ENCODE peak calls at places on chromosomes 2 and 18, in eight cellular contexts. N is Panc1, J is stomach, P is endothelial cell of umbilical vein, C is upper lobe of left lung, G is H1, X is breast epithelium, Q is spleen. E is an unnamed sample.

GRCh38 chr2:31297751-31298150 is 63.8 kb downstream of the EHD3 start:
- DNase-seq in N (no peak), J (no peak), P (no peak), C (no peak), G (no peak), X (no peak), Q (no peak), E (no peak)

GRCh38 chr2:118496870-118497611 is 350.4 kb downstream of the EN1 start:
- DNase-seq in N (no peak), J (no peak), P (no peak), C (no peak), G (no peak), X (no peak), Q (no peak), E (no peak)

GRCh38 chr2:170361359-170361936 is 183.5 kb downstream of the MYO3B start:
- DNase-seq in N (peak; percentile 15), J (peak; percentile 53), P (peak; percentile 75), C (no peak), G (peak; percentile 21), X (no peak), Q (no peak), E (peak; percentile 50)

GRCh38 chr2:71607490-71607889 is 154.1 kb downstream of the DYSF start:
- DNase-seq in N (no peak), J (no peak), P (no peak), C (no peak), G (no peak), X (no peak), Q (peak; percentile 39), E (no peak)

GRCh38 chr2:21930224-21930623 is 806.5 kb downstream of the TDRD15 start:
- DNase-seq in N (no peak), J (no peak), P (no peak), C (no peak), G (no peak), X (no peak), Q (no peak), E (no peak)

GRCh38 chr2:105328281-105329196 is 996 bp downstream of the TGFBRAP1 start:
- DNase-seq in N (no peak), J (peak; percentile 43), P (peak; percentile 90), C (no peak), G (no peak), X (no peak), Q (peak; percentile 79), E (peak; percentile 15)

GRCh38 chr2:25672500-25673169 is 742 bp downstream of the DTNB start:
- DNase-seq in N (peak; percentile 28), J (peak; percentile 71), P (peak; percentile 43), C (no peak), G (no peak), X (peak; percentile 59), Q (peak; percentile 93), E (peak; percentile 42)

GRCh38 chr18:79010802-79011201 is 31.2 kb downstream of the SALL3 start:
- DNase-seq in N (no peak), J (no peak), P (no peak), C (no peak), G (no peak), X (no peak), Q (no peak), E (no peak)

GRCh38 chr2:150526827-150527226 is 39.4 kb upstream of the RND3 start:
- DNase-seq in N (peak; percentile 84), J (no peak), P (peak; percentile 75), C (no peak), G (no peak), X (no peak), Q (no peak), E (peak; percentile 24)

GRCh38 chr2:27800856-27801255 is 29.3 kb downstream of the MRPL33 start:
- DNase-seq in N (no peak), J (no peak), P (no peak), C (no peak), G (no peak), X (no peak), Q (no peak), E (no peak)

GRCh38 chr2:71608441-71608840 is 155.1 kb downstream of the DYSF start:
- DNase-seq in N (no peak), J (no peak), P (no peak), C (no peak), G (no peak), X (peak; percentile 13), Q (peak; percentile 34), E (no peak)

GRCh38 chr2:40668435-40668834 is 216.5 kb upstream of the SLC8A1 start:
- DNase-seq in N (no peak), J (no peak), P (no peak), C (no peak), G (no peak), X (no peak), Q (no peak), E (no peak)
- TF ChIP-seq POLR2AphosphoS5 in N (no peak), J (no peak), P (no peak), C (no peak), G (no peak), X (no peak), Q (no peak), E (peak; percentile 14)

GRCh38 chr2:159012142-159012541 is 43.7 kb downstream of the TANC1 start:
- DNase-seq in N (no peak), J (no peak), P (no peak), C (no peak), G (no peak), X (no peak), Q (no peak), E (no peak)
- H3K27ac ChIP-seq in N (no peak overlapping the region), J (no peak overlapping the region), P (no peak overlapping the region), C (no peak overlapping the region), G (no peak overlapping the region), X (no peak overlapping the region), Q (no peak overlapping the region), E (no peak overlapping the region)

DNA sequence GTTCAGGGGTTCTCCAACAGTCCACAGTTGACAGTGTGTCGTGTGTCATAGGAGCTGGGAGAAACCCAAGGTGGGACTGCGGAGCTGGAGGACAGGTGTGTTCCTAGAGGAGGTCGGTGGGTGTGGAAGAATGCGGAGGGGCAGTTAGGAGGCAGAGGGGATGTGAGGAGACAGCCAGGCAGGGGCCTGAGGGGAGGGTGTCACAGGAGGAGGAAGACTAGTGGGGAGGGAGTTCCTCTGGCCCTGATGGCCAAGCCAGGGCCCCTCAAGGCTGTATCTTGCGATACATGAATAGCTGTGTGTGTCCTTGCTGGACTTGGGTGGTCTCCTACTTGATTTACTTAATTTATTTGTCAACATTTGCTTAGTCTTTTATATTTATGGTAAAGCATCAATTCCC is 519.6 kb upstream of the HS6ST1 start:
- DNase-seq in N (no peak), J (no peak), P (no peak), C (no peak), G (no peak), X (no peak), Q (no peak), E (no peak)
- TF ChIP-seq CTCF in N (no peak), J (no peak), P (no peak), C (no peak), G (no peak), X (no peak), Q (no peak), E (no peak)

DNA sequence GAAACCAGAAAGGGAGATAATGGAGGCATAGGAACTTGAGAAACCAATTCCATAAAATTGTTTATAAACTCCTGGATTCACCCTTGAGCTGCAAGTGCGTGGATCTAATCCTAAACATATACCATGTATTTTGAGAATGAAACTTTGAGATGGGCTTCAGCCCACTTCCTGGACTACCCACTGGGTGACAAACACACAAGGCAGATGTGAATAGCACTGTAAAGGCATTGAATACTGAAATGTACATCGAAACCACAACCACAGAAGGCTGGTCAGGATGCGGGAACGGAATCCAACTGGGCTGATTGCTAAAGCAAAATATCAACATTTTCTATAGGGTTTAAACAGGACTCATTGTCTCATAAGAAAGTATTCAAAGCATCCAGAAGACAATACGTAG is 228.5 kb upstream of the ZEB2 start:
- DNase-seq in N (no peak), J (no peak), P (no peak), C (no peak), G (no peak), X (no peak), Q (no peak), E (no peak)
- TF ChIP-seq POLR2AphosphoS5 in N (no peak), J (no peak), P (no peak), C (no peak), G (no peak), X (no peak), Q (no peak), E (no peak)

DNA sequence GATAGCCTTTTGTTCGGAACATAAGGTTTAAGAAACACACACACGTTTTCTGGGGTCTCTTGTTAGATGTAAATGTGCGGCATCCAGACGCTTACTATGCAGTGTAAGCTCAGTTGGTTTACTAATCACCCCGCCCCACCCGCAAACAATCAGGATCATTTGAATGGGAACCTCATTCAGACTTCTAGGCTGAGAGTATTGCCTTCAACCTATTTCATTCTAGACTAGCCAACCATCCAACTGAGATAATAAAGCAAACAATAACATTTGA is 1.3 kb upstream of the FIGN start:
- DNase-seq in N (no peak), J (no peak), P (no peak), C (no peak), G (no peak), X (no peak), Q (no peak), E (no peak)
- H3K27ac ChIP-seq in N (peak overlapping the region; percentile 99), J (peak overlapping the region; percentile 92), P (no peak overlapping the region), C (peak overlapping the region; percentile 86), G (peak overlapping the region; percentile 97), X (no peak overlapping the region), Q (peak overlapping the region; percentile 95), E (peak overlapping the region; percentile 89)

GRCh38 chr18:27665264-27665799 is 480.2 kb upstream of the CHST9 start:
- DNase-seq in N (no peak), J (no peak), P (no peak), C (no peak), G (no peak), X (no peak), Q (no peak), E (no peak)
- TF ChIP-seq CTCF in N (no peak), J (no peak), P (no peak), C (no peak), G (no peak), X (no peak), Q (no peak), E (no peak)

GRCh38 chr2:142716463-142717242 is 160.8 kb upstream of the KYNU start:
- DNase-seq in N (no peak), J (no peak), P (peak; percentile 67), C (no peak), G (peak; percentile 23), X (no peak), Q (no peak), E (no peak)
- TF ChIP-seq POLR2AphosphoS5 in N (no peak), J (no peak), P (no peak), C (no peak), G (no peak), X (no peak), Q (no peak), E (no peak)

GRCh38 chr18:10061566-10061965 is 147.8 kb downstream of the VAPA start:
- DNase-seq in N (no peak), J (no peak), P (no peak), C (no peak), G (no peak), X (no peak), Q (no peak), E (no peak)
- H3K27ac ChIP-seq in N (no peak overlapping the region), J (peak overlapping the region; percentile 80), P (no peak overlapping the region), C (no peak overlapping the region), G (no peak overlapping the region), X (no peak overlapping the region), Q (no peak overlapping the region), E (no peak overlapping the region)

GRCh38 chr2:221572180-221572820 is at the start of gene EPHA4:
- DNase-seq in N (no peak), J (peak; percentile 89), P (peak; percentile 94), C (peak; percentile 97), G (no peak), X (peak; percentile 87), Q (peak; percentile 94), E (peak; percentile 90)
- TF ChIP-seq CTCF in N (peak; percentile 17), J (no peak), P (no peak), C (peak; percentile 13), G (no peak), X (no peak), Q (no peak), E (peak; percentile 48)